ENCODE peak calls at places on chromosomes 1 and 21, in five cellular contexts. One of them, this sample, is unnamed.

GRCh38 chr21:35223480-35224156 is 174.5 kb upstream of the RUNX1 start:
- DNase-seq in EH: peak; percentile 59
- DNase-seq in amygdala: no peak
- DNase-seq in AG08396: no peak
- DNase-seq in T-helper 9 cell: no peak
- DNase-seq in this sample: peak; percentile 33

GRCh38 chr1:38000529-38001453 is 4.5 kb downstream of the FHL3 start:
- DNase-seq in EH: peak; percentile 90
- DNase-seq in amygdala: no peak
- DNase-seq in AG08396: peak; percentile 82
- DNase-seq in T-helper 9 cell: no peak
- DNase-seq in this sample: peak; percentile 87

GRCh38 chr1:162854245-162854860 is 6.6 kb downstream of the CCDC190 start:
- DNase-seq in EH: peak; percentile 78
- DNase-seq in amygdala: peak; percentile 4
- DNase-seq in AG08396: peak; percentile 64
- DNase-seq in T-helper 9 cell: peak; percentile 24
- DNase-seq in this sample: peak; percentile 72

GRCh38 chr1:155273134-155273982 is at the start of gene CLK2:
- DNase-seq in EH: peak; percentile 93
- DNase-seq in amygdala: peak; percentile 92
- DNase-seq in AG08396: peak; percentile 97
- DNase-seq in T-helper 9 cell: peak; percentile 90
- DNase-seq in this sample: peak; percentile 96

GRCh38 chr1:183267646-183268431 is 81.8 kb downstream of the LAMC2 start:
- DNase-seq in EH: peak; percentile 97
- DNase-seq in amygdala: no peak
- DNase-seq in AG08396: peak; percentile 69
- DNase-seq in T-helper 9 cell: no peak
- DNase-seq in this sample: peak; percentile 89

GRCh38 chr1:22363403-22364325 is 88.0 kb upstream of the ZBTB40 start:
- DNase-seq in EH: no peak
- DNase-seq in amygdala: no peak
- DNase-seq in AG08396: no peak
- DNase-seq in T-helper 9 cell: no peak
- DNase-seq in this sample: no peak

GRCh38 chr1:5917281-5917590 is 75.0 kb downstream of the NPHP4 start:
- DNase-seq in EH: no peak
- DNase-seq in amygdala: no peak
- DNase-seq in AG08396: no peak
- DNase-seq in T-helper 9 cell: no peak
- DNase-seq in this sample: no peak

GRCh38 chr1:14869197-14869596 is 270.7 kb downstream of the KAZN start:
- DNase-seq in EH: no peak
- DNase-seq in amygdala: no peak
- DNase-seq in AG08396: no peak
- DNase-seq in T-helper 9 cell: no peak
- DNase-seq in this sample: no peak

GRCh38 chr1:18634276-18634675 is 3.6 kb downstream of the PAX7 start:
- DNase-seq in EH: no peak
- DNase-seq in amygdala: no peak
- DNase-seq in AG08396: no peak
- DNase-seq in T-helper 9 cell: no peak
- DNase-seq in this sample: no peak

GRCh38 chr1:91940496-91940895 is 8.7 kb upstream of the BRDT start:
- DNase-seq in EH: no peak
- DNase-seq in amygdala: no peak
- DNase-seq in AG08396: no peak
- DNase-seq in T-helper 9 cell: no peak
- DNase-seq in this sample: no peak

GRCh38 chr1:78483903-78484302 is 6.9 kb upstream of the PTGFR start:
- DNase-seq in EH: peak; percentile 68
- DNase-seq in amygdala: no peak
- DNase-seq in AG08396: peak; percentile 31
- DNase-seq in T-helper 9 cell: no peak
- DNase-seq in this sample: peak; percentile 2